ENCODE peak calls at places on chromosome 6, in eight cellular contexts. R, Z, J, C, E, O, S and D are unnamed samples. For H3K9me3, the result is how much of the 10 kb centered on the place peaks cover.

GRCh38 chr6:38148606-38149005 is 329.1 kb downstream of the ZFAND3 start:
- DNase-seq in R (no peak), Z (no peak), J (no peak), C (no peak), E (no peak), O (no peak), S (no peak), D (no peak)

GRCh38 chr6:42104095-42104806 is 38.2 kb downstream of the C6orf132 start:
- DNase-seq in R (no peak), Z (peak), J (peak), C (no peak), E (peak), O (peak), S (no peak), D (no peak)

GRCh38 chr6:131250121-131250520 is 114.9 kb downstream of the AKAP7 start:
- DNase-seq in R (peak), Z (peak), J (no peak), C (peak), E (peak), O (peak), S (peak), D (no peak)

GRCh38 chr6:130975325-130975724 is 87.7 kb downstream of the EPB41L2 start:
- DNase-seq in R (peak), Z (no peak), J (no peak), C (no peak), E (no peak), O (no peak), S (no peak), D (no peak)

GRCh38 chr6:44932651-44933091 is 395.5 kb upstream of the RUNX2 start:
- DNase-seq in R (no peak), Z (no peak), J (peak), C (no peak), E (no peak), O (no peak), S (no peak), D (no peak)

GRCh38 chr6:37696220-37696840 is 1.4 kb downstream of the MDGA1 start:
- DNase-seq in R (peak), Z (no peak), J (no peak), C (no peak), E (peak), O (peak), S (no peak), D (no peak)

GRCh38 chr6:132816665-132817064 is 2.3 kb downstream of the RPS12 start:
- DNase-seq in R (no peak), Z (no peak), J (no peak), C (no peak), E (no peak), O (no peak), S (no peak), D (no peak)

GRCh38 chr6:7234547-7234946 is 78.5 kb downstream of the SSR1 start:
- DNase-seq in R (peak), Z (no peak), J (no peak), C (no peak), E (no peak), O (no peak), S (no peak), D (no peak)

GRCh38 chr6:129446272-129446851 is 263.6 kb downstream of the ARHGAP18 start:
- DNase-seq in R (no peak), Z (no peak), J (no peak), C (no peak), E (no peak), O (no peak), S (no peak), D (no peak)

GRCh38 chr6:112014483-112014882 is 39.4 kb upstream of the CCN6 start:
- DNase-seq in R (peak), Z (no peak), J (no peak), C (no peak), E (no peak), O (no peak), S (no peak), D (no peak)

GRCh38 chr6:75326557-75327258 is 42.1 kb upstream of the TMEM30A start:
- DNase-seq in R (peak), Z (no peak), J (no peak), C (no peak), E (no peak), O (no peak), S (no peak), D (no peak)

GRCh38 chr6:156437084-156437879 is 339.9 kb upstream of the ARID1B start:
- DNase-seq in R (no peak), Z (no peak), J (no peak), C (no peak), E (no peak), O (no peak), S (no peak), D (no peak)

GRCh38 chr6:157050537-157051280 is 272.6 kb downstream of the TMEM242 start:
- DNase-seq in R (no peak), Z (no peak), J (no peak), C (no peak), E (no peak), O (no peak), S (no peak), D (no peak)

GRCh38 chr6:72084992-72085569 is 198.7 kb downstream of the RIMS1 start:
- DNase-seq in R (peak), Z (no peak), J (no peak), C (no peak), E (no peak), O (peak), S (no peak), D (no peak)

GRCh38 chr6:74431873-74432272 is 735.9 kb downstream of the CD109 start:
- DNase-seq in R (peak), Z (no peak), J (no peak), C (no peak), E (no peak), O (no peak), S (no peak), D (no peak)

DNA sequence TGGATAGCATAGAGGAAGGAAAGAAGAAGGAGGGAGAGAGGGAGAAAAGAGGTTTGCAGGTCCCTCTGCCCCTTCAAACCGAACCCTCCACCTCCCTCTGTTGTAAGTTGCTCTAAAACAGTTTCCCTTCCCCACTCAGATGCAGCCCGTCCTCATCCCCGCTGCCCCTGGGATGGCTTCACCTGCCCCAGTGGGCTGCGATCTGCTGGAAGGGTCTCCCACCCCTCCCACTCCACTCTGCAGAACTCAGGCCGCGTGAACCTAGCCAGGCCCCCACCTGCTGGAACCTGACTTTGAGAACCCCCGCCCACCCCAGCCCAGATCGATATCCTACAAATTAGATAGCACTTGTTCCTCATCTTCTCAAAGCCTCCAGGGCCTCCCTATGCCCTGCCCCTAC is 190.8 kb downstream of the DLL1 start:
- DNase-seq in R (no peak), Z (peak), J (no peak), C (peak), E (no peak), O (no peak), S (peak), D (no peak)
- H3K9me3 ChIP-seq in R (half or more), Z (under half), J (under half), C (under half), E (under half), O (under half), S (under half), D (under half)

DNA sequence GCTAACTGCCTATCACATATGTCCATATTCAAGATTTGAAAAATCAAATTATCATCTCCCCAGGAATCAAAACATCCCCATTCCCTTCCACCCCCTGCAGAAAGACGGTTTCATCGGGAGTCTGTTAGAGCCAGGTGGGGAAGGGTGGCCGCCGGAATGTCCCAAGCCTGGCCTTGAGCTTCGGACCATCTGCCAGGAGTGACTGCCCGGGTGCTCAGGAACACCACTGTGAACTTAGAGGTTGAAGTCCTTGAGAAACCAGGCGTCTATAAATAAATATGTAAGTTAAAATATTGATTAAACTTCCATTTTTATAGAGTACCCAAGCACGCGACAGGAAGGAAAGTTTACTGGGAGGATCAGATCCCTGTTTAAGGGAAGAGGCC is 250.8 kb downstream of the DLL1 start:
- DNase-seq in R (no peak), Z (no peak), J (no peak), C (peak), E (no peak), O (no peak), S (no peak), D (no peak)
- H3K9me3 ChIP-seq in R (under half), Z (under half), J (under half), C (under half), E (under half), O (under half), S (under half), D (under half)

GRCh38 chr6:110139052-110139451 is 40.4 kb downstream of the WASF1 start:
- DNase-seq in R (no peak), Z (no peak), J (no peak), C (no peak), E (no peak), O (no peak), S (peak), D (no peak)

GRCh38 chr6:110140650-110141049 is 38.8 kb downstream of the WASF1 start:
- DNase-seq in R (peak), Z (no peak), J (no peak), C (no peak), E (no peak), O (no peak), S (no peak), D (no peak)

GRCh38 chr6:110137924-110138887 is 41.3 kb downstream of the WASF1 start:
- DNase-seq in R (no peak), Z (no peak), J (no peak), C (no peak), E (no peak), O (no peak), S (peak), D (no peak)
- H3K9me3 ChIP-seq in R (under half), Z (under half), J (under half), C (under half), E (under half), O (under half), S (under half), D (under half)

GRCh38 chr6:135586844-135587243 is 89.3 kb upstream of the AHI1 start:
- DNase-seq in R (peak), Z (no peak), J (no peak), C (no peak), E (no peak), O (no peak), S (no peak), D (no peak)
- H3K9me3 ChIP-seq in R (under half), Z (under half), J (under half), C (under half), E (under half), O (under half), S (under half), D (under half)

GRCh38 chr6:168040856-168041496 is 38.0 kb downstream of the FRMD1 start:
- DNase-seq in R (no peak), Z (no peak), J (no peak), C (no peak), E (no peak), O (no peak), S (no peak), D (no peak)
- H3K9me3 ChIP-seq in R (under half), Z (under half), J (under half), C (under half), E (under half), O (under half), S (under half), D (under half)

GRCh38 chr6:27550692-27551091 is 77.8 kb upstream of the ZNF184 start:
- DNase-seq in R (no peak), Z (no peak), J (no peak), C (no peak), E (no peak), O (no peak), S (no peak), D (no peak)
- H3K9me3 ChIP-seq in R (under half), Z (under half), J (under half), C (under half), E (under half), O (under half), S (under half), D (under half)

GRCh38 chr6:170111816-170112582 is 178.9 kb downstream of the DLL1 start:
- DNase-seq in R (no peak), Z (no peak), J (no peak), C (peak), E (peak), O (no peak), S (peak), D (no peak)
- H3K9me3 ChIP-seq in R (under half), Z (under half), J (under half), C (under half), E (under half), O (under half), S (under half), D (under half)

GRCh38 chr6:5657684-5658429 is 348.9 kb downstream of the NRN1 start:
- DNase-seq in R (peak), Z (no peak), J (no peak), C (no peak), E (no peak), O (no peak), S (no peak), D (no peak)
- H3K9me3 ChIP-seq in R (under half), Z (under half), J (under half), C (under half), E (under half), O (under half), S (under half), D (under half)

GRCh38 chr6:921400-921799 is 228.5 kb upstream of the EXOC2 start:
- DNase-seq in R (no peak), Z (no peak), J (no peak), C (no peak), E (no peak), O (no peak), S (no peak), D (no peak)

GRCh38 chr6:917296-917695 is 224.4 kb upstream of the EXOC2 start:
- DNase-seq in R (no peak), Z (no peak), J (no peak), C (no peak), E (no peak), O (no peak), S (no peak), D (no peak)

GRCh38 chr6:920512-920911 is 227.6 kb upstream of the EXOC2 start:
- DNase-seq in R (no peak), Z (no peak), J (no peak), C (no peak), E (no peak), O (no peak), S (no peak), D (no peak)

GRCh38 chr6:917939-918338 is 225.0 kb upstream of the EXOC2 start:
- DNase-seq in R (no peak), Z (no peak), J (no peak), C (no peak), E (no peak), O (no peak), S (no peak), D (no peak)

GRCh38 chr6:919499-919898 is 226.6 kb upstream of the EXOC2 start:
- DNase-seq in R (no peak), Z (no peak), J (no peak), C (no peak), E (no peak), O (no peak), S (no peak), D (no peak)
- H3K9me3 ChIP-seq in R (under half), Z (under half), J (under half), C (under half), E (under half), O (under half), S (under half), D (under half)